ENCODE peak calls at places on chromosomes 12 and 14, in eight cellular contexts. V is NAMALWA; F is ovary; G is Calu3; T is bronchial epithelial cell; R is WTC11; L is BJ; X is activated CD4-positive, alpha-beta T cell treated with anti-CD3 and anti-CD28 coated beads, Interleukin-2, amount 10 ng/mL, durations not matched to agents 7 days and 5 days. S is an unnamed sample.

GRCh38 chr14:94048676-94049624 is 22.8 kb downstream of the OTUB2 start:
- DNase-seq in V (no peak), F (peak), G (no peak), T (no peak), R (no peak), L (no peak), X (no peak), S (peak)

GRCh38 chr14:61737913-61738312 is 24.3 kb upstream of the SNAPC1 start:
- DNase-seq in V (no peak), F (no peak), G (no peak), T (no peak), R (no peak), L (no peak), X (no peak), S (no peak)

GRCh38 chr14:74945852-74946658 is 9.3 kb downstream of the PGF start:
- DNase-seq in V (peak), F (peak), G (peak), T (peak), R (peak), L (no peak), X (peak), S (peak)

GRCh38 chr14:77260631-77261030 is 10.4 kb downstream of the NGB start:
- DNase-seq in V (no peak), F (no peak), G (no peak), T (no peak), R (no peak), L (no peak), X (no peak), S (peak)

GRCh38 chr12:49121047-49121696 is 10.0 kb downstream of the TUBA1B start:
- DNase-seq in V (no peak), F (no peak), G (peak), T (peak), R (peak), L (no peak), X (no peak), S (peak)

GRCh38 chr12:56143870-56144269 is 8.5 kb upstream of the MYL6B start:
- DNase-seq in V (no peak), F (no peak), G (no peak), T (no peak), R (no peak), L (no peak), X (no peak), S (no peak)

GRCh38 chr12:46547421-46548340 is 175.1 kb upstream of the SLC38A2 start:
- DNase-seq in V (no peak), F (no peak), G (peak), T (peak), R (no peak), L (no peak), X (no peak), S (no peak)

GRCh38 chr12:107079172-107080011 is 14.0 kb downstream of the CRY1 start:
- DNase-seq in V (peak), F (no peak), G (no peak), T (peak), R (no peak), L (no peak), X (no peak), S (no peak)

GRCh38 chr12:51269174-51270066 is 795 bp downstream of the SMAGP start:
- DNase-seq in V (no peak), F (peak), G (peak), T (peak), R (peak), L (no peak), X (peak), S (peak)

GRCh38 chr14:62206456-62206855 is 444.2 kb downstream of the SNAPC1 start:
- DNase-seq in V (no peak), F (no peak), G (no peak), T (peak), R (no peak), L (no peak), X (no peak), S (no peak)

GRCh38 chr14:73102806-73103497 is 33.4 kb upstream of the PSEN1 start:
- DNase-seq in V (no peak), F (no peak), G (no peak), T (no peak), R (no peak), L (no peak), X (no peak), S (no peak)

S was measured in BE2C.